ENCODE peak calls at places on chromosomes 7 and 10, in seven cellular contexts. H is activated T-cell treated with anti-CD3 and anti-CD28 coated beads for 48 hours; E is skeletal muscle cell; V is HCEC 1CT; O is CD4-positive, alpha-beta memory T cell; A is fibroblast of mammary gland; B is hypothalamus. J is an unnamed sample.

GRCh38 chr10:5014936-5015335 is 11.3 kb upstream of the AKR1C2 start:
- DNase-seq in V (peak; percentile 35), B (no peak), O (no peak), H (no peak), E (no peak), A (peak; percentile 40), J (no peak)

GRCh38 chr7:66352071-66352470 is 146.9 kb downstream of the TPST1 start:
- DNase-seq in A (peak; percentile 29), E (no peak), O (no peak), H (no peak), B (no peak), V (no peak), J (no peak)

GRCh38 chr7:45000096-45001032 is at the start of gene CCM2:
- DNase-seq in E (no peak), H (no peak), A (peak; percentile 43), B (no peak), V (peak; percentile 58), O (no peak), J (peak; percentile 31)

GRCh38 chr10:121774404-121774803 is 153.4 kb downstream of the ATE1 start:
- DNase-seq in O (no peak), E (no peak), V (peak; percentile 9), A (no peak), B (no peak), H (no peak), J (no peak)

GRCh38 chr10:50552308-50552707 is 71.4 kb downstream of the SGMS1 start:
- DNase-seq in V (peak; percentile 86), E (peak; percentile 66), O (no peak), B (no peak), H (no peak), A (peak; percentile 77), J (no peak)

GRCh38 chr7:136687693-136688322 is 180.6 kb upstream of the CHRM2 start:
- DNase-seq in B (no peak), O (no peak), V (peak; percentile 36), H (no peak), A (peak; percentile 9), E (no peak), J (no peak)

GRCh38 chr10:101301111-101301731 is 52.7 kb upstream of the BTRC start:
- DNase-seq in V (peak; percentile 47), H (peak; percentile 33), A (peak; percentile 43), B (no peak), E (no peak), O (no peak), J (no peak)

GRCh38 chr10:80714566-80714965 is 176.9 kb downstream of the SH2D4B start:
- DNase-seq in E (no peak), B (no peak), V (no peak), H (no peak), A (no peak), O (no peak), J (no peak)

GRCh38 chr7:66731986-66732385 is 8.5 kb upstream of the RABGEF1 start:
- DNase-seq in V (no peak), A (no peak), B (no peak), E (no peak), O (no peak), H (no peak), J (no peak)

GRCh38 chr7:27661776-27662489 is 750 bp downstream of the HIBADH start:
- DNase-seq in O (no peak), V (no peak), B (peak; percentile 44), E (no peak), A (peak; percentile 33), H (peak; percentile 6), J (peak; percentile 28)

GRCh38 chr10:44470779-44471178 is 85.9 kb upstream of the CXCL12 start:
- DNase-seq in V (no peak), H (no peak), O (no peak), E (no peak), A (no peak), B (no peak), J (no peak)

GRCh38 chr10:59336632-59337031 is 25.7 kb downstream of the FAM13C start:
- DNase-seq in A (peak; percentile 85), H (no peak), E (peak; percentile 77), V (no peak), O (no peak), B (no peak), J (no peak)

GRCh38 chr10:35379226-35380137 is 43.2 kb downstream of the CCNY start:
- DNase-seq in V (peak; percentile 20), E (peak; percentile 88), O (no peak), H (no peak), B (no peak), A (peak; percentile 86), J (peak; percentile 53)

GRCh38 chr10:49197171-49197570 is 9.0 kb upstream of the TMEM273 start:
- DNase-seq in O (no peak), V (no peak), B (no peak), E (no peak), A (no peak), H (no peak), J (no peak)

GRCh38 chr7:64946772-64947171 is 43.7 kb downstream of the ZNF273 start:
- DNase-seq in E (no peak), O (no peak), H (peak; percentile 13), A (peak; percentile 12), B (no peak), V (no peak), J (peak; percentile 36)

GRCh38 chr7:90061077-90061476 is 93.2 kb upstream of the STEAP1 start:
- DNase-seq in V (no peak), H (no peak), E (no peak), A (no peak), B (no peak), O (no peak), J (no peak)

GRCh38 chr7:134431805-134432204 is 27.1 kb downstream of the AKR1B1 start:
- DNase-seq in O (no peak), V (no peak), H (no peak), E (no peak), B (no peak), A (no peak), J (no peak)

GRCh38 chr7:159032310-159032709 is 112.4 kb downstream of the VIPR2 start:
- DNase-seq in B (no peak), O (no peak), H (no peak), E (no peak), A (no peak), V (no peak), J (no peak)

GRCh38 chr10:110008518-110009339 is 945 bp downstream of the ADD3 start:
- DNase-seq in A (no peak), E (no peak), O (peak; percentile 49), B (no peak), H (no peak), V (no peak), J (peak; percentile 18)

GRCh38 chr7:129072410-129073063 is 17.6 kb upstream of the TNPO3 start:
- DNase-seq in V (no peak), B (no peak), O (no peak), A (no peak), E (no peak), H (no peak), J (no peak)

GRCh38 chr10:112953760-112954159 is 3.7 kb downstream of the TCF7L2 start:
- DNase-seq in B (no peak), H (no peak), O (no peak), E (no peak), A (peak; percentile 77), V (peak; percentile 32), J (no peak)

GRCh38 chr7:28207486-28208158 is 27.0 kb upstream of the JAZF1 start:
- DNase-seq in O (no peak), B (no peak), V (peak; percentile 36), A (peak; percentile 24), E (no peak), H (no peak), J (no peak)

GRCh38 chr7:100466830-100467605 is 3.0 kb upstream of the SPACDR start:
- DNase-seq in V (no peak), E (no peak), B (no peak), A (no peak), H (no peak), O (no peak), J (no peak)

GRCh38 chr7:44184221-44184873 is 4.9 kb downstream of the GCK start:
- DNase-seq in A (peak; percentile 87), O (no peak), H (no peak), B (no peak), E (peak; percentile 84), V (peak; percentile 80), J (peak; percentile 33)

GRCh38 chr10:93859049-93859655 is 34.6 kb upstream of the SLC35G1 start:
- DNase-seq in B (no peak), O (peak; percentile 3), A (peak; percentile 25), V (no peak), E (no peak), H (no peak), J (no peak)

GRCh38 chr7:158547817-158548216 is 39.8 kb downstream of the PTPRN2 start:
- DNase-seq in V (no peak), O (no peak), E (no peak), H (no peak), A (no peak), B (no peak), J (no peak)